ENCODE peak calls at places on chromosomes 4 and X, in six cellular contexts. D is thoracic aorta, J is AG09309, X is GM12865, H is endodermal cell, P is fibroblast of lung. A is an unnamed sample.

GRCh38 chr4:7275067-7275466 is 82.7 kb downstream of the SORCS2 start:
- DNase-seq in J (no peak), X (no peak), P (no peak), H (no peak), D (no peak), A (no peak)

GRCh38 chr4:90027565-90027964 is 99.6 kb upstream of the CCSER1 start:
- DNase-seq in J (no peak), D (no peak), X (peak; percentile 26), P (no peak), H (no peak), A (no peak)

GRCh38 chr4:153120235-153120634 is 84.0 kb upstream of the TRIM2 start:
- DNase-seq in J (no peak), H (no peak), X (no peak), D (no peak), P (no peak), A (no peak)

GRCh38 chr4:148112231-148112982 is 329.8 kb downstream of the NR3C2 start:
- DNase-seq in H (no peak), D (no peak), J (peak; percentile 20), X (no peak), P (peak; percentile 45), A (no peak)

GRCh38 chr4:52201705-52202104 is 150.6 kb downstream of the SPATA18 start:
- DNase-seq in X (no peak), H (peak; percentile 64), P (no peak), J (no peak), D (no peak), A (no peak)

GRCh38 chrX:69133561-69134542 is 31.4 kb downstream of the PJA1 start:
- DNase-seq in H (peak; percentile 87), X (peak; percentile 13), P (peak; percentile 72), D (no peak), J (peak; percentile 46), A (no peak)

GRCh38 chr4:159219862-159220261 is 117.0 kb downstream of the RAPGEF2 start:
- DNase-seq in X (no peak), J (no peak), D (no peak), P (no peak), H (no peak), A (no peak)

GRCh38 chr4:24736066-24736465 is 59.3 kb upstream of the SOD3 start:
- DNase-seq in H (peak; percentile 74), X (peak; percentile 21), J (no peak), P (peak; percentile 10), D (no peak), A (peak; percentile 52)

GRCh38 chr4:180060159-180060889 is 2182.9 kb upstream of the TENM3 start:
- DNase-seq in J (no peak), P (peak; percentile 70), X (peak; percentile 5), D (no peak), H (no peak), A (no peak)

GRCh38 chrX:5898463-5898862 is 330.2 kb downstream of the NLGN4X start:
- DNase-seq in P (no peak), J (no peak), X (no peak), H (no peak), D (no peak), A (no peak)

GRCh38 chrX:149871940-149872339 is 9.0 kb upstream of the MAGEA8 start:
- DNase-seq in J (no peak), P (no peak), H (peak; percentile 81), X (peak; percentile 58), D (no peak), A (no peak)

GRCh38 chrX:30992381-30992904 is 79.4 kb downstream of the FTHL17 start:
- DNase-seq in D (no peak), P (no peak), J (no peak), X (no peak), H (no peak), A (no peak)

GRCh38 chr4:98905834-98906233 is 23.1 kb downstream of the EIF4E start:
- DNase-seq in J (no peak), P (no peak), H (no peak), D (no peak), X (no peak), A (no peak)

GRCh38 chr4:86442881-86443280 is 83.0 kb upstream of the MAPK10 start:
- DNase-seq in J (no peak), D (no peak), P (no peak), X (no peak), H (no peak), A (no peak)

GRCh38 chr4:15043226-15043625 is 40.9 kb downstream of the CPEB2 start:
- DNase-seq in H (no peak), X (no peak), P (no peak), J (no peak), D (no peak), A (no peak)

DNA sequence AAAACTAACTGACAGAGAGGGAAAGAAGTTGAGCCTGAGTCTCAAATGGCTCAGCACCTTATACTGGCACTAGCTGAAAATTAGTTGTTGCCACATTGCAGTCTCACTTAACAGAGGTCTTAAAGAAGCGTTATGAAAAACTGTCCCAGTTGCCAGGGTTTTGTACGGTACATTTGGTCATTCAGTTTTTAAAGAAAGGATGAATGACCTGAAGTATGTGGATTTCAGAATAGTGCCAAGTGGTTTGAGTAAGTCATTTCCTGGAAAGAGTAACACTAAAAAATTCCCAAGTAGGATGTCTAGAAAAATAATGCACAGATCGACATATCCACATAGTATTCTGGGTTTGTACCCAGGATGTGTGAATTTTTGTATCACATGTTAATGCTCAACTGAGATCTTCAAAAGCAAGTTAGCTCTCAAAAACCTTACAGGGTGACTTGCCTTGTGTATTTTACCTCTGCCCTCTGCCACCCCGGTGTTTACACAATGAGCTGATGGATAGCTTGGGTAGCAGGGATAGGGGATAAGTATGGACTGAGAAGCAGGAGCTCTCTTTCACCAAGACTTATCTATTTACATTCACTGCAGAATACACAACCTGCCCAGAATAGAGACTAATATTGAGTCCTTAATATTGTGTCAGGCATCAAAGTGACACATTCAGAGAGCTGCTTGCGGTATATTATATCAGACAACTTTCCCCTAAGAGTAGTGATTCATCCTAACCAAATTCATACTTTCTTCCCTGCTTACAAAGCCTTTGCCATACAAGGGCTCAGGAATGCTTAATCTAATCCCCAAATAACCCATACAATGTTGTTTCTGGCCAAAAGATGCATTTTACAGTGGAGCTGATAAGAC is 1075.8 kb upstream of the PABPC4L start:
- DNase-seq in H (no peak), D (no peak), X (no peak), J (peak; percentile 0), P (peak; percentile 47), A (no peak)
- H3K4me3 ChIP-seq in H (no peak overlapping the region), D (no peak overlapping the region), X (no peak overlapping the region), J (no peak overlapping the region), P (no peak overlapping the region), A (no peak overlapping the region)

DNA sequence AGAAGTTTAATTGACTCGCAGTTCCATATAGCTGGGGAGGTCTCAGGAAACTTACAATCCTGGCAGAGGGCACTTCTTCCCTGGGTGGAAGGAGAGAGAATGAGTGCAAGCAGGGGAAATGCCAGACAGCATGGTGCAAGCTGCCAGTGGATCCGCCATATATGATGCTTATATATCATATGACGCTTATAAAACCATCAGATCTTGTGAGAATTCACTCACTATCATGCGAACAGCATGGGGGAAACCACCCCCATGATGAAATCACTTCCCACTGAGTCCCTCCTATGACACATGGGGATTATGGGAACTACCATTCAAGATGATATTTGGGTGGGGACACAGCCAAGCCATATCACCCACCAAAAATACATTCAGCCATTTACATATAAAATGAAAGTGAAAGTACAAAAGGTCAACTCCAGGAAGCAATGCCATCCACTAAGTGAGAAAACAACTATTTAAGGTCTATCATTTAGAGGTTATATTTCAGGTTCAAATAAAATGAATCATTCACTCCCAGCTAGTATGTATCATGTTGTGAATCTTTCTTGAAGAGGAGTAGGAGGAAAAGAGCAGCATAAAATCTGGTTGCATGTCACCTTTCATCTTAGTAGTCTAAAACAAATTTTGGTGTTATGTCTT is 20.3 kb upstream of the DYNLT3 start:
- DNase-seq in P (no peak), X (no peak), H (no peak), J (no peak), D (no peak), A (no peak)
- H3K4me3 ChIP-seq in P (no peak overlapping the region), X (no peak overlapping the region), H (no peak overlapping the region), J (no peak overlapping the region), D (no peak overlapping the region), A (no peak overlapping the region)

GRCh38 chrX:132480581-132481203 is 8.1 kb downstream of the MBNL3 start:
- DNase-seq in H (no peak), J (peak; percentile 73), X (peak; percentile 85), D (no peak), P (peak; percentile 87), A (peak; percentile 50)
- H3K4me3 ChIP-seq in H (no peak overlapping the region), J (peak overlapping the region; percentile 3), X (peak overlapping the region; percentile 66), D (peak overlapping the region; percentile 64), P (peak overlapping the region; percentile 40), A (peak overlapping the region; percentile 43)

DNA sequence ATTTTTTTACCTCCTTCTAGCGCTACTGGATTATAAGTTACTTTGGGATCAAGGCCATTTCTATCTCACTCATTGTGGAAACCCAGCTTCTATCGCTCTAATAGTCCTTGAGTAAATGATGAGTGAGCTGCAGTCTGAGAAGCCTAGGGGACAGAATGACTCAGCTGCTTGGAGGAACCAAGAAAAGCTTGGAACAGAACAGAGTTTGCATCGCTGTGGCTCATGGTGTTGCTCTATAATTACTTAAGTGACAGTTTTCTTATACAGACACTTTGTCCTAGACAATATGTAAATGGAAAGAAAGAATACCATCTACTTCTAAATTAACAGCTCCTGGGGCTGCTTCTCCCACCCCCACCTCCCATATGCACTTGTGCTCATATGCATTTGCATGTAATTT is 156.9 kb downstream of the SLIT2 start:
- DNase-seq in D (no peak), J (no peak), H (no peak), P (peak; percentile 34), X (no peak), A (no peak)
- H3K4me3 ChIP-seq in D (peak overlapping the region; percentile 38), J (no peak overlapping the region), H (no peak overlapping the region), P (no peak overlapping the region), X (no peak overlapping the region), A (no peak overlapping the region)

DNA sequence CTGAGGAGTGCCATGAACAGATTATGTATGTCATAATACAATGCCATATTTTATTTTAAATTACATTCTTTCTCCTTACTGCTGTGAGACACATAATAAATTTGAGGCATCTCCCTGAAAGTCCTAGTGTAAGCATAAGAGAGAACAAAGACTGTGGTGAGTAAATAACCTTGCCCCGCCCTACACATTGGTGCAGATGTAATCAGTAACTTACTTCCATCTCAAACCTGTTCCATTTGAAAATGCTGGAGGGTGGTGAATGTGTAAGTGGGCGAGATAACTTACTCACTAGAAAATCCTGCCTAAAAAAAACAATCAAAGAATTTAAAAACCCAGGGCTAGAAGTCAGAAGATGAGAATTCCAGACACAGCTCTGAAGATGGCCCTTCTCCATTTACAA is 338.0 kb upstream of the SLIT2 start:
- DNase-seq in H (no peak), P (no peak), D (no peak), X (no peak), J (no peak), A (no peak)
- H3K4me3 ChIP-seq in H (no peak overlapping the region), P (no peak overlapping the region), D (no peak overlapping the region), X (no peak overlapping the region), J (no peak overlapping the region), A (no peak overlapping the region)

GRCh38 chr4:163343604-163344146 is at the start of gene NPY5R:
- DNase-seq in P (no peak), H (peak; percentile 79), D (no peak), X (no peak), J (no peak), A (no peak)
- H3K4me3 ChIP-seq in P (no peak within 1 kb of the TSS), H (peak within 1 kb of the TSS; percentile 87), D (peak within 1 kb of the TSS; percentile 92), X (no peak within 1 kb of the TSS), J (no peak within 1 kb of the TSS), A (peak within 1 kb of the TSS; percentile 43)

A was measured in lower lobe of right lung.